ENCODE peak calls at places on chromosome 1, in four cellular contexts. One of them, this sample, is unnamed.

GRCh38 chr1:216958569-216958968 is 235.3 kb upstream of the ESRRG start:
- DNase-seq in mesothelial cell of epicardium: no peak
- DNase-seq in PC-3: no peak
- DNase-seq in lower leg skin: no peak
- DNase-seq in this sample: no peak

GRCh38 chr1:215631489-215631888 is 64.4 kb downstream of the KCTD3 start:
- DNase-seq in lower leg skin: peak
- DNase-seq in PC-3: peak
- DNase-seq in mesothelial cell of epicardium: no peak
- DNase-seq in this sample: no peak

GRCh38 chr1:192201303-192201702 is 43.0 kb downstream of the RGS18 start:
- DNase-seq in lower leg skin: no peak
- DNase-seq in PC-3: no peak
- DNase-seq in mesothelial cell of epicardium: no peak
- DNase-seq in this sample: no peak

GRCh38 chr1:62294211-62294610 is 25.0 kb downstream of the KANK4 start:
- DNase-seq in lower leg skin: no peak
- DNase-seq in mesothelial cell of epicardium: no peak
- DNase-seq in PC-3: peak
- DNase-seq in this sample: no peak

GRCh38 chr1:47838562-47839459 is 158.4 kb downstream of the TRABD2B start:
- DNase-seq in mesothelial cell of epicardium: no peak
- DNase-seq in PC-3: no peak
- DNase-seq in lower leg skin: no peak
- DNase-seq in this sample: no peak

GRCh38 chr1:7508830-7509508 is 262.1 kb upstream of the VAMP3 start:
- DNase-seq in mesothelial cell of epicardium: no peak
- DNase-seq in PC-3: no peak
- DNase-seq in lower leg skin: no peak
- DNase-seq in this sample: no peak

GRCh38 chr1:89942825-89943658 is 51.9 kb upstream of the ZNF326 start:
- DNase-seq in mesothelial cell of epicardium: no peak
- DNase-seq in lower leg skin: no peak
- DNase-seq in PC-3: peak
- DNase-seq in this sample: no peak

GRCh38 chr1:209797978-209798639 is 7.8 kb downstream of the IRF6 start:
- DNase-seq in PC-3: peak
- DNase-seq in mesothelial cell of epicardium: no peak
- DNase-seq in lower leg skin: no peak
- DNase-seq in this sample: no peak

GRCh38 chr1:219666242-219666641 is 53.3 kb upstream of the ZC3H11B start:
- DNase-seq in mesothelial cell of epicardium: no peak
- DNase-seq in PC-3: peak
- DNase-seq in lower leg skin: peak
- DNase-seq in this sample: no peak

GRCh38 chr1:234977891-234978396 is 150.7 kb downstream of the TOMM20 start:
- DNase-seq in mesothelial cell of epicardium: no peak
- DNase-seq in lower leg skin: no peak
- DNase-seq in PC-3: no peak
- DNase-seq in this sample: no peak

GRCh38 chr1:234976880-234977680 is 151.6 kb downstream of the TOMM20 start:
- DNase-seq in lower leg skin: no peak
- DNase-seq in mesothelial cell of epicardium: no peak
- DNase-seq in PC-3: no peak
- DNase-seq in this sample: no peak

GRCh38 chr1:234980224-234980656 is 148.4 kb downstream of the TOMM20 start:
- DNase-seq in lower leg skin: no peak
- DNase-seq in PC-3: peak
- DNase-seq in mesothelial cell of epicardium: no peak
- DNase-seq in this sample: no peak

GRCh38 chr1:234979316-234980223 is 149.1 kb downstream of the TOMM20 start:
- DNase-seq in lower leg skin: no peak
- DNase-seq in PC-3: no peak
- DNase-seq in mesothelial cell of epicardium: no peak
- DNase-seq in this sample: no peak

GRCh38 chr1:234978397-234979291 is 150.0 kb downstream of the TOMM20 start:
- DNase-seq in mesothelial cell of epicardium: no peak
- DNase-seq in lower leg skin: peak
- DNase-seq in PC-3: peak
- DNase-seq in this sample: no peak
- TF ChIP-seq CTCF in mesothelial cell of epicardium: no peak
- TF ChIP-seq CTCF in lower leg skin: no peak
- TF ChIP-seq CTCF in PC-3: no peak
- TF ChIP-seq CTCF in this sample: no peak

GRCh38 chr1:39106949-39107740 is 81.0 kb downstream of the NDUFS5 start:
- DNase-seq in lower leg skin: no peak
- DNase-seq in PC-3: no peak
- DNase-seq in mesothelial cell of epicardium: no peak
- DNase-seq in this sample: no peak
- TF ChIP-seq CTCF in lower leg skin: no peak
- TF ChIP-seq CTCF in PC-3: no peak
- TF ChIP-seq CTCF in mesothelial cell of epicardium: no peak
- TF ChIP-seq CTCF in this sample: no peak

DNA sequence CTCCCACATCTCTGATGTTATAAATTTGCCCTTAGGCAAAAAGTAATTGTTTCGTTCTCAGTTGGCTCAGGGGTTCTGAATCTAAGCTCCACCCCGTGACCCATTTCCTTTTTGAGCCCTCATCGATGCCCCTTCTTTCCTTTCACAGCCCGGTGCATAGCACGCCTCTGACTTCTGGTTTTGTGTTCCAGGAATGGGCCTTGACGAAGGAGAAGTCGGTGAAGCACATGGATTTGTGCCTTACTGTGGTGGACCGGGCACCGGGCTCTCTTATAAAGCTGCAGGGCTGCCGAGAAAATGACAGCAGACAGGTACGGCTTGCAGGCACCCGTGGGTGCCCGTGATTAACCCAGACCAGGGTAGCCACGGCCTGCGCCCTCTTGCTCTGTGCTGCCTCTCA is 151.9 kb downstream of the PGBD5 start:
- DNase-seq in mesothelial cell of epicardium: no peak
- DNase-seq in lower leg skin: no peak
- DNase-seq in PC-3: no peak
- DNase-seq in this sample: no peak
- TF ChIP-seq CTCF in mesothelial cell of epicardium: no peak
- TF ChIP-seq CTCF in lower leg skin: no peak
- TF ChIP-seq CTCF in PC-3: no peak
- TF ChIP-seq CTCF in this sample: no peak

DNA sequence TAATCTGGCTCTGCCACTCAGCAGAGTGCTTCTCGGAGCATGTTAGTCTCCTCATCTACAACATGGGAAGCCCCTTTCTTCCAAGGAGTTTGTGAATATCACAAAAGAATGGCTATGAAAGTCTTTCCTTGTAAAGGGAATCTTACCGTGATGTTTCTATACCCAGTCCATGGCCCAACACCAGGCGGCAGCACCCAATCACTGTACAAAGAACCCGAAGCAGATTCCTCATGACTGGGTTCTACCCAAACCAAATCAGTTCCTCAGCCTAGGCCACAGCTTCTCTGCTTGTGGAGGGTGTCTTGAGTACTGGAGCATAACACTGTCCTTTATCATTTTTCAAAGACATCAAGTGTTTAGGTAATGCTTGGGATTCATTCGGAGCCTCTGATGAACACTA is 16.6 kb upstream of the SLFNL1 start:
- DNase-seq in mesothelial cell of epicardium: no peak
- DNase-seq in PC-3: no peak
- DNase-seq in lower leg skin: no peak
- DNase-seq in this sample: no peak
- TF ChIP-seq CTCF in mesothelial cell of epicardium: no peak
- TF ChIP-seq CTCF in PC-3: no peak
- TF ChIP-seq CTCF in lower leg skin: no peak
- TF ChIP-seq CTCF in this sample: no peak

DNA sequence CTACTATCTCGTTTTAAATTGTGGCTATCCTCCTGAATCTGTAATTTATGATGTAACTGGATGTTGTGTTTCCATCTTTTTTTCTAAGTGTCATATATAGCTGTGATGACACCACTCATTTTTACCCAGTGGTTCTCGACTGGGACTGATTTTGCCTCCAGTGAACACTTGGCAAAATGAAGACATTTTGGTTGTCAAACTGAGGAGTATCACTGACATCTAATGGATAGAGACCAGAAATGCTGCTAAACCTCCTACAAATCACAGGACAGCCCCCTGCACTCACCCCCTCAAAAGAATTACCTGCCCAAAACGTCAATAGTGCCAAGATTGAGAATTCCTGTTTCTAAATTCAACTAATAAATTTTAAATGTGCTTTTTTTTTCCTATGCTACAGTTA is 1.9 kb downstream of the TRMT13 start:
- DNase-seq in lower leg skin: no peak
- DNase-seq in mesothelial cell of epicardium: no peak
- DNase-seq in PC-3: peak
- DNase-seq in this sample: no peak
- TF ChIP-seq CTCF in lower leg skin: no peak
- TF ChIP-seq CTCF in mesothelial cell of epicardium: no peak
- TF ChIP-seq CTCF in PC-3: peak
- TF ChIP-seq CTCF in this sample: no peak

GRCh38 chr1:77313491-77313890 is 31.7 kb downstream of the AK5 start:
- DNase-seq in lower leg skin: no peak
- DNase-seq in mesothelial cell of epicardium: no peak
- DNase-seq in PC-3: peak
- DNase-seq in this sample: no peak
- TF ChIP-seq CTCF in lower leg skin: no peak
- TF ChIP-seq CTCF in mesothelial cell of epicardium: no peak
- TF ChIP-seq CTCF in PC-3: peak
- TF ChIP-seq CTCF in this sample: no peak

DNA sequence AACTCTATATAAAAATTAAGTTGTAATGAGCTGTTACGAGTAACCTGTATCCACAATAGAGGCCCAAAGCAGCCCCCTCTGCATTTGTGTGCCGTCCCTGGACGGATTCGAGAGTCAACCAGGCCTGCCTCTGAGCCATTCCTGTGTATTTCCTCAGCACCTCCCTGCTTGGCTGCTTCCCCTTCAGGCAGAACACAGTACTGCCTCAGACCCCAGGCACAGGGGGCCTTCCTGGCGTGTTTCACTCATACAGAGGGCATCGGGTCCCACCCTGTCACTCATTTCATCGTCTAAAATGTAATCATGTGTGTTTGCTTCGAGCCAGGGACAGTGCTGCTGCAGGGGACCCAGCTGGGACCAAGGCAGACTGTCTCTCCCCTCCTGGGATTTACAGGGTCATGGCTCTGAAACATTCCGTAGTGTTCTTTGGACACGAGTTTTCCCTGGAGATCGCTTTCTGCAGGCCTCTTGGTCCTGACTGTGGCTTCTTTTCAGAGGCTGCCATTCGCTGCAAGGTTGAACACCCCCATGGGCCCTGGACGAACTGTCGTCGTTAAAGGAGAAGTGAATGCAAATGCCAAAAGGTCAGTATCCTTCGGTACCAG is 19.4 kb downstream of the LGALS8 start:
- DNase-seq in mesothelial cell of epicardium: no peak
- DNase-seq in PC-3: no peak
- DNase-seq in lower leg skin: no peak
- DNase-seq in this sample: peak
- TF ChIP-seq CTCF in mesothelial cell of epicardium: no peak
- TF ChIP-seq CTCF in PC-3: no peak
- TF ChIP-seq CTCF in lower leg skin: no peak
- TF ChIP-seq CTCF in this sample: peak

DNA sequence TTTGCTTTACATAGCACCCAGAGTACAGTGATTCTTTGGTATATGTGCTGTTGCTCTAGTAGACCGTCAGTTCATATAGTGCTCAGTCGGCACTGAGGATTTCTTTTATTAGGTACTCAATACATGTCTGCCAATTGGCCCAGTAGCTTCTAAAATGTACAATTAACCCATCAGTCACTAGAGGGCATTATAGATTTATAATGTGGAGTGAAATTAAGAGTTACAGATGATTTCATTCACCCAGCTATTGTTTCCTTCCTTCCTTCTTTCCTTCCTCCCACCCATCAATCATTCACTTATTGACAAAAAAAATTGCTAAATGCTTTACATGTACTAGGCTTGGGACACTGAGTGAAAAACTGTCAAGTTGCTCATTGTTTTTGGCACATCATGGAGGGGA is 263.6 kb upstream of the USP24 start:
- DNase-seq in lower leg skin: no peak
- DNase-seq in mesothelial cell of epicardium: no peak
- DNase-seq in PC-3: peak
- DNase-seq in this sample: no peak
- TF ChIP-seq CTCF in lower leg skin: no peak
- TF ChIP-seq CTCF in mesothelial cell of epicardium: no peak
- TF ChIP-seq CTCF in PC-3: peak
- TF ChIP-seq CTCF in this sample: no peak

GRCh38 chr1:17136145-17136544 is 16.9 kb upstream of the PADI2 start:
- DNase-seq in mesothelial cell of epicardium: no peak
- DNase-seq in lower leg skin: no peak
- DNase-seq in PC-3: no peak
- DNase-seq in this sample: no peak

GRCh38 chr1:17136936-17137335 is 17.7 kb upstream of the PADI2 start:
- DNase-seq in mesothelial cell of epicardium: no peak
- DNase-seq in lower leg skin: no peak
- DNase-seq in PC-3: no peak
- DNase-seq in this sample: no peak

GRCh38 chr1:17134036-17134435 is 14.8 kb upstream of the PADI2 start:
- DNase-seq in mesothelial cell of epicardium: no peak
- DNase-seq in PC-3: no peak
- DNase-seq in lower leg skin: no peak
- DNase-seq in this sample: no peak

GRCh38 chr1:17135530-17135929 is 16.3 kb upstream of the PADI2 start:
- DNase-seq in PC-3: no peak
- DNase-seq in lower leg skin: no peak
- DNase-seq in mesothelial cell of epicardium: no peak
- DNase-seq in this sample: no peak

DNA sequence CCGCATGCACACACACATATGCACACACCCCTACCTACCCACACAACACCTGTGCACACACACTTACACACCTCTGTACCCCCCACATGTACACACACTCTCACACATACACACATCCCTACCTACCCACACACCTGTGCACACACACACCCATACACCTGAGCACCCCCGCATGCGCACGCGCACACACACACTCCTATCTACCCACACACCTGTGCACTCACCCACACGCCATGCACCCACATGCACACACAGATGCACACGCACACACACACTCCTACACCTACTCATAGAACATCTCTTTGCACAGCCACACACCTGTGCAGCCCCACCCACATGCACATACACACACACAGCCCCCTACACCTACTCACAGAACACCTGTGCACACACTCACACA is 15.5 kb upstream of the PADI2 start:
- DNase-seq in PC-3: no peak
- DNase-seq in lower leg skin: no peak
- DNase-seq in mesothelial cell of epicardium: no peak
- DNase-seq in this sample: no peak
- TF ChIP-seq CTCF in PC-3: no peak
- TF ChIP-seq CTCF in lower leg skin: no peak
- TF ChIP-seq CTCF in mesothelial cell of epicardium: no peak
- TF ChIP-seq CTCF in this sample: no peak

This sample was measured in glutamatergic neuron.